ENCODE peak calls at places on chromosomes 13 and 19, in nine cellular contexts. One of them, this sample, is unnamed.

GRCh38 chr19:42284641-42285341 is 15.7 kb downstream of the CIC start:
- DNase-seq in GM23338: peak; percentile 39
- DNase-seq in left ventricle myocardium inferior: no peak
- DNase-seq in AG04450: no peak
- DNase-seq in aorta: no peak
- DNase-seq in naive thymus-derived CD4-positive, alpha-beta T cell: peak; percentile 45
- DNase-seq in body of pancreas: peak; percentile 30
- DNase-seq in CD8-positive, alpha-beta T cell: no peak
- DNase-seq in fibroblast of lung: no peak
- DNase-seq in this sample: no peak

GRCh38 chr13:26476111-26476743 is 81.3 kb upstream of the WASF3 start:
- DNase-seq in GM23338: peak; percentile 68
- DNase-seq in left ventricle myocardium inferior: peak; percentile 64
- DNase-seq in AG04450: no peak
- DNase-seq in aorta: peak; percentile 56
- DNase-seq in naive thymus-derived CD4-positive, alpha-beta T cell: no peak
- DNase-seq in body of pancreas: no peak
- DNase-seq in CD8-positive, alpha-beta T cell: peak; percentile 45
- DNase-seq in fibroblast of lung: peak; percentile 61
- DNase-seq in this sample: no peak

GRCh38 chr19:29495971-29496441 is 29.8 kb upstream of the VSTM2B start:
- DNase-seq in GM23338: no peak
- DNase-seq in left ventricle myocardium inferior: no peak
- DNase-seq in AG04450: no peak
- DNase-seq in aorta: no peak
- DNase-seq in naive thymus-derived CD4-positive, alpha-beta T cell: no peak
- DNase-seq in body of pancreas: no peak
- DNase-seq in CD8-positive, alpha-beta T cell: peak; percentile 39
- DNase-seq in fibroblast of lung: no peak
- DNase-seq in this sample: no peak

GRCh38 chr13:19178901-19179593 is 2.6 kb downstream of the TUBA3C start:
- DNase-seq in GM23338: no peak
- DNase-seq in left ventricle myocardium inferior: peak; percentile 31
- DNase-seq in AG04450: no peak
- DNase-seq in aorta: no peak
- DNase-seq in naive thymus-derived CD4-positive, alpha-beta T cell: no peak
- DNase-seq in body of pancreas: peak; percentile 49
- DNase-seq in CD8-positive, alpha-beta T cell: no peak
- DNase-seq in fibroblast of lung: no peak
- DNase-seq in this sample: no peak

GRCh38 chr19:13208964-13209796 is 59.0 kb downstream of the IER2 start:
- DNase-seq in GM23338: peak; percentile 56
- DNase-seq in left ventricle myocardium inferior: no peak
- DNase-seq in AG04450: no peak
- DNase-seq in aorta: no peak
- DNase-seq in naive thymus-derived CD4-positive, alpha-beta T cell: no peak
- DNase-seq in body of pancreas: no peak
- DNase-seq in CD8-positive, alpha-beta T cell: no peak
- DNase-seq in fibroblast of lung: no peak
- DNase-seq in this sample: no peak

GRCh38 chr19:57559008-57559403 is 657 bp downstream of the ZNF550 start:
- DNase-seq in GM23338: peak; percentile 55
- DNase-seq in left ventricle myocardium inferior: peak; percentile 18
- DNase-seq in AG04450: no peak
- DNase-seq in aorta: no peak
- DNase-seq in naive thymus-derived CD4-positive, alpha-beta T cell: peak; percentile 19
- DNase-seq in body of pancreas: peak; percentile 13
- DNase-seq in CD8-positive, alpha-beta T cell: peak; percentile 49
- DNase-seq in fibroblast of lung: peak; percentile 18
- DNase-seq in this sample: no peak

GRCh38 chr13:97387487-97388353 is 46.2 kb upstream of the RAP2A start:
- DNase-seq in GM23338: no peak
- DNase-seq in left ventricle myocardium inferior: no peak
- DNase-seq in AG04450: no peak
- DNase-seq in aorta: no peak
- DNase-seq in naive thymus-derived CD4-positive, alpha-beta T cell: no peak
- DNase-seq in body of pancreas: no peak
- DNase-seq in CD8-positive, alpha-beta T cell: no peak
- DNase-seq in fibroblast of lung: no peak
- DNase-seq in this sample: no peak

GRCh38 chr13:49220035-49220855 is at the start of gene MLNR:
- DNase-seq in GM23338: peak; percentile 76
- DNase-seq in left ventricle myocardium inferior: no peak
- DNase-seq in AG04450: no peak
- DNase-seq in aorta: no peak
- DNase-seq in naive thymus-derived CD4-positive, alpha-beta T cell: peak; percentile 41
- DNase-seq in body of pancreas: no peak
- DNase-seq in CD8-positive, alpha-beta T cell: no peak
- DNase-seq in fibroblast of lung: peak; percentile 40
- DNase-seq in this sample: no peak

GRCh38 chr13:94382960-94383359 is 96.5 kb downstream of the DCT start:
- DNase-seq in GM23338: no peak
- DNase-seq in left ventricle myocardium inferior: peak; percentile 22
- DNase-seq in AG04450: no peak
- DNase-seq in aorta: no peak
- DNase-seq in naive thymus-derived CD4-positive, alpha-beta T cell: no peak
- DNase-seq in body of pancreas: no peak
- DNase-seq in CD8-positive, alpha-beta T cell: no peak
- DNase-seq in fibroblast of lung: no peak
- DNase-seq in this sample: no peak

GRCh38 chr13:46124531-46124966 is 19.7 kb upstream of the CPB2 start:
- DNase-seq in GM23338: no peak
- DNase-seq in left ventricle myocardium inferior: no peak
- DNase-seq in AG04450: no peak
- DNase-seq in aorta: peak; percentile 70
- DNase-seq in naive thymus-derived CD4-positive, alpha-beta T cell: no peak
- DNase-seq in body of pancreas: no peak
- DNase-seq in CD8-positive, alpha-beta T cell: peak; percentile 58
- DNase-seq in fibroblast of lung: no peak
- DNase-seq in this sample: no peak

GRCh38 chr13:109654341-109655205 is 131.8 kb downstream of the IRS2 start:
- DNase-seq in GM23338: no peak
- DNase-seq in left ventricle myocardium inferior: no peak
- DNase-seq in AG04450: no peak
- DNase-seq in aorta: no peak
- DNase-seq in naive thymus-derived CD4-positive, alpha-beta T cell: no peak
- DNase-seq in body of pancreas: no peak
- DNase-seq in CD8-positive, alpha-beta T cell: no peak
- DNase-seq in fibroblast of lung: no peak
- DNase-seq in this sample: no peak

GRCh38 chr19:55336101-55336500 is 3.6 kb upstream of the KMT5C start:
- DNase-seq in GM23338: no peak
- DNase-seq in left ventricle myocardium inferior: no peak
- DNase-seq in AG04450: no peak
- DNase-seq in aorta: no peak
- DNase-seq in naive thymus-derived CD4-positive, alpha-beta T cell: no peak
- DNase-seq in body of pancreas: no peak
- DNase-seq in CD8-positive, alpha-beta T cell: no peak
- DNase-seq in fibroblast of lung: peak; percentile 23
- DNase-seq in this sample: no peak

GRCh38 chr13:85864963-85865530 is 65.8 kb upstream of the SLITRK6 start:
- DNase-seq in GM23338: peak; percentile 78
- DNase-seq in left ventricle myocardium inferior: no peak
- DNase-seq in AG04450: peak; percentile 3
- DNase-seq in aorta: no peak
- DNase-seq in naive thymus-derived CD4-positive, alpha-beta T cell: no peak
- DNase-seq in body of pancreas: no peak
- DNase-seq in CD8-positive, alpha-beta T cell: no peak
- DNase-seq in fibroblast of lung: peak; percentile 3
- DNase-seq in this sample: no peak

GRCh38 chr13:63209330-63210017 is 1793.8 kb upstream of the PCDH20 start:
- DNase-seq in GM23338: no peak
- DNase-seq in left ventricle myocardium inferior: no peak
- DNase-seq in AG04450: no peak
- DNase-seq in aorta: no peak
- DNase-seq in naive thymus-derived CD4-positive, alpha-beta T cell: no peak
- DNase-seq in body of pancreas: no peak
- DNase-seq in CD8-positive, alpha-beta T cell: no peak
- DNase-seq in fibroblast of lung: peak; percentile 78
- DNase-seq in this sample: no peak

GRCh38 chr13:30026093-30026492 is 175.7 kb upstream of the UBL3 start:
- DNase-seq in GM23338: no peak
- DNase-seq in left ventricle myocardium inferior: no peak
- DNase-seq in AG04450: peak; percentile 57
- DNase-seq in aorta: no peak
- DNase-seq in naive thymus-derived CD4-positive, alpha-beta T cell: no peak
- DNase-seq in body of pancreas: no peak
- DNase-seq in CD8-positive, alpha-beta T cell: no peak
- DNase-seq in fibroblast of lung: peak; percentile 91
- DNase-seq in this sample: no peak

GRCh38 chr13:113991191-113991669 is 17.4 kb upstream of the C13orf46 start:
- DNase-seq in GM23338: no peak
- DNase-seq in left ventricle myocardium inferior: no peak
- DNase-seq in AG04450: no peak
- DNase-seq in aorta: peak; percentile 6
- DNase-seq in naive thymus-derived CD4-positive, alpha-beta T cell: no peak
- DNase-seq in body of pancreas: peak; percentile 3
- DNase-seq in CD8-positive, alpha-beta T cell: no peak
- DNase-seq in fibroblast of lung: no peak
- DNase-seq in this sample: no peak

GRCh38 chr13:110001622-110002275 is 215.4 kb upstream of the IRS2 start:
- DNase-seq in GM23338: no peak
- DNase-seq in left ventricle myocardium inferior: no peak
- DNase-seq in AG04450: peak; percentile 41
- DNase-seq in aorta: no peak
- DNase-seq in naive thymus-derived CD4-positive, alpha-beta T cell: no peak
- DNase-seq in body of pancreas: no peak
- DNase-seq in CD8-positive, alpha-beta T cell: no peak
- DNase-seq in fibroblast of lung: peak; percentile 77
- DNase-seq in this sample: no peak

DNA sequence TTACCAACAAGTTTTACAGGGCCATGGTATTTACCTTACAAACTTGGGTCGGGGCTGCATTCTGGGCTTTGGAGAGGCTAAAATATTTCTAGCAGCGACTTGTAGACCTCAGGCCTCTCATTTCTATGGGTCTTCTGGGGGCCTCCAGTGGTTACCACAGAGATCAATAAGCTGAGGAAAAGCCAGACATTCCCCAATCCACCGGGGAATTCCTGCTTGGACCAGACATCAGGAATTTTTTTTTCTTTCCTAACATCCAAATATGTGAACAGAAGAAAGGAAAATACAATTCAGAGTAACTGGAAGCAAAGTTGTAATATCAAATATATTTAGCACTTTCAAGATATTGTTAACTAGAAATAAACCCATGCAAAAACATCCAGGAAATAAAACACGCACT is 1.5 kb downstream of the DZIP1 start:
- DNase-seq in GM23338: peak; percentile 17
- DNase-seq in left ventricle myocardium inferior: no peak
- DNase-seq in AG04450: no peak
- DNase-seq in aorta: no peak
- DNase-seq in naive thymus-derived CD4-positive, alpha-beta T cell: no peak
- DNase-seq in body of pancreas: no peak
- DNase-seq in CD8-positive, alpha-beta T cell: no peak
- DNase-seq in fibroblast of lung: no peak
- DNase-seq in this sample: no peak
- H3K4me3 ChIP-seq in GM23338: peak overlapping the region; percentile 80
- H3K4me3 ChIP-seq in left ventricle myocardium inferior: peak overlapping the region; percentile 78
- H3K4me3 ChIP-seq in AG04450: peak overlapping the region; percentile 65
- H3K4me3 ChIP-seq in aorta: peak overlapping the region; percentile 76
- H3K4me3 ChIP-seq in naive thymus-derived CD4-positive, alpha-beta T cell: no peak overlapping the region
- H3K4me3 ChIP-seq in body of pancreas: no peak overlapping the region
- H3K4me3 ChIP-seq in CD8-positive, alpha-beta T cell: no peak overlapping the region
- H3K4me3 ChIP-seq in fibroblast of lung: peak overlapping the region; percentile 79
- H3K4me3 ChIP-seq in this sample: peak overlapping the region; percentile 61

GRCh38 chr19:9839415-9839814 is 4.3 kb downstream of the PIN1 start:
- DNase-seq in GM23338: no peak
- DNase-seq in left ventricle myocardium inferior: no peak
- DNase-seq in AG04450: no peak
- DNase-seq in aorta: no peak
- DNase-seq in naive thymus-derived CD4-positive, alpha-beta T cell: no peak
- DNase-seq in body of pancreas: no peak
- DNase-seq in CD8-positive, alpha-beta T cell: no peak
- DNase-seq in fibroblast of lung: no peak
- DNase-seq in this sample: no peak
- H3K27me3 ChIP-seq in GM23338: no peaks in the 10 kb centered on the region
- H3K27me3 ChIP-seq in left ventricle myocardium inferior: no peaks in the 10 kb centered on the region
- H3K27me3 ChIP-seq in AG04450: no peaks in the 10 kb centered on the region
- H3K27me3 ChIP-seq in aorta: no peaks in the 10 kb centered on the region
- H3K27me3 ChIP-seq in naive thymus-derived CD4-positive, alpha-beta T cell: no peaks in the 10 kb centered on the region
- H3K27me3 ChIP-seq in body of pancreas: no peaks in the 10 kb centered on the region
- H3K27me3 ChIP-seq in CD8-positive, alpha-beta T cell: no peaks in the 10 kb centered on the region
- H3K27me3 ChIP-seq in fibroblast of lung: no peaks in the 10 kb centered on the region
- H3K27me3 ChIP-seq in this sample: no peaks in the 10 kb centered on the region

DNA sequence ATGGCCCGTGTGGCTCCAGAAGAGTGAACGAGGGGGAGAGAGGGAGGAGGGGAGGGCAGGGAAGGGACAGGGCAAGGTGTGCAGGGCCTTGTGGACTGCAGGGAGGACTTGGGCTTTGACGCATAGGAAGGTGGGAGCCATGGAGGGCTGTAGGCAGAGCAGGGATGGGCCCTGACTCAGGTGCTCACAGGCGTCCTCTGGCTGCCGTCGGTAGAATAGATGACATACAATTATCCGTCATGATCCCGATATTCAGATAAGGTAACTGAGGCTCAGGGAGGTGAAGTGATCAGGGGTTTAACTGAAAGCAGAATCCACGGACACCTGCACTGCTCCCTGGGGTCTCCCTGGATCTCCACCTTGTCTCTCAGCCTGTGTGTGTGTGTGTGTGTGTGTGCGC is 3.4 kb downstream of the C3 start:
- DNase-seq in GM23338: no peak
- DNase-seq in left ventricle myocardium inferior: no peak
- DNase-seq in AG04450: no peak
- DNase-seq in aorta: no peak
- DNase-seq in naive thymus-derived CD4-positive, alpha-beta T cell: no peak
- DNase-seq in body of pancreas: no peak
- DNase-seq in CD8-positive, alpha-beta T cell: no peak
- DNase-seq in fibroblast of lung: no peak
- DNase-seq in this sample: no peak
- H3K4me3 ChIP-seq in GM23338: no peak overlapping the region
- H3K4me3 ChIP-seq in left ventricle myocardium inferior: no peak overlapping the region
- H3K4me3 ChIP-seq in AG04450: no peak overlapping the region
- H3K4me3 ChIP-seq in aorta: no peak overlapping the region
- H3K4me3 ChIP-seq in naive thymus-derived CD4-positive, alpha-beta T cell: no peak overlapping the region
- H3K4me3 ChIP-seq in body of pancreas: no peak overlapping the region
- H3K4me3 ChIP-seq in CD8-positive, alpha-beta T cell: no peak overlapping the region
- H3K4me3 ChIP-seq in fibroblast of lung: no peak overlapping the region
- H3K4me3 ChIP-seq in this sample: no peak overlapping the region

DNA sequence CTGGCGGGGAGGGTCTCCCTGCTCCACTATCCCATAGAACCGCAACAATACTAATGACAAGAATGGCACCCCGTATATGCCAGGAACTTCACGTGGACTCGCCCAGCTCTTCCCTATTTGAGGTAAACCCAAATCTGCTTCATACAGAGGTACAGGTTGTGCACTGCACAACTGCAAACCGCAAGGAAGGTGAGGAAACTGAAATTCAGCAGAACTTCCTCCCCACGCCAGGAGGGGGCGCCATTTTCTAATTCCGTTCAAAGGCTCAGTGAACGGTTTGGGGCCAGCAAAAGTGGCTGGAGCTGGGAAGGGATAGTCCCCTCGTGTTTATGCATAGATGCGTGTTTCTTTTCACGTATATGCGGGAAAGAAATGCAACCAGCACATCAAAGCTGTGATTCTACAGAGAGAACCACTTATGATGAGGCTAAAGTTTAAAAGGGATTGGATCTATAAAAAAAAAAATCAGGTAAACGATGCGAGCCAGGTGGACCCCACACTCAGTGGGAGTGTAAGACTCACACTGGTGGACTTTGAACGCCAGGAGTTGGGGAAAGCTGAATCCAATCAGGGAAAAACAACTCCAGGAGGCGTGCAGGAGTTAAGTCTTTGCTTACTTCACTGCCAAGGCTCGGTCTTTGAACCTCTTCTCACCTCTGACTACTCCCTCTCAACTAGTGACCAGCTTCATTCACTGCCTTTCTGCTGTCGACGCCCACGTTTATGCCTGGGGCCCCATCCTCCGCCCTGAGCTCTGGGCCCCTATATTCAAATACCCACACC is 20.3 kb downstream of the C19orf81 start:
- DNase-seq in GM23338: peak; percentile 35
- DNase-seq in left ventricle myocardium inferior: no peak
- DNase-seq in AG04450: no peak
- DNase-seq in aorta: no peak
- DNase-seq in naive thymus-derived CD4-positive, alpha-beta T cell: peak; percentile 25
- DNase-seq in body of pancreas: no peak
- DNase-seq in CD8-positive, alpha-beta T cell: peak; percentile 61
- DNase-seq in fibroblast of lung: peak; percentile 1
- DNase-seq in this sample: no peak
- H3K27me3 ChIP-seq in GM23338: peaks cover 98% of the 10 kb centered on the region
- H3K27me3 ChIP-seq in left ventricle myocardium inferior: peaks cover 100% of the 10 kb centered on the region
- H3K27me3 ChIP-seq in AG04450: peaks cover 36% of the 10 kb centered on the region
- H3K27me3 ChIP-seq in aorta: no peaks in the 10 kb centered on the region
- H3K27me3 ChIP-seq in naive thymus-derived CD4-positive, alpha-beta T cell: no peaks in the 10 kb centered on the region
- H3K27me3 ChIP-seq in body of pancreas: peaks cover 6% of the 10 kb centered on the region
- H3K27me3 ChIP-seq in CD8-positive, alpha-beta T cell: peaks cover 10% of the 10 kb centered on the region
- H3K27me3 ChIP-seq in fibroblast of lung: peaks cover 18% of the 10 kb centered on the region
- H3K27me3 ChIP-seq in this sample: peaks cover 47% of the 10 kb centered on the region

This sample was measured in kidney epithelial cell.